ENCODE peak calls at places on chromosomes 11 and 22, in five cellular contexts. One of them, this sample, is unnamed. For H3K4me1, the result is how much of the 10 kb centered on the place peaks cover.

GRCh38 chr22:30733081-30733680 is 38.5 kb downstream of the OSBP2 start:
- DNase-seq in SJSA1: no peak
- DNase-seq in lower lobe of right lung: no peak
- DNase-seq in HAP-1: no peak
- DNase-seq in CD8-positive, alpha-beta memory T cell: no peak
- DNase-seq in this sample: no peak

GRCh38 chr11:77301510-77301909 is at the start of gene GDPD4:
- DNase-seq in HAP-1: no peak
- DNase-seq in CD8-positive, alpha-beta memory T cell: no peak
- DNase-seq in lower lobe of right lung: no peak
- DNase-seq in SJSA1: no peak
- DNase-seq in this sample: no peak

GRCh38 chr11:12042215-12042676 is 33.8 kb upstream of the DKK3 start:
- DNase-seq in lower lobe of right lung: no peak
- DNase-seq in HAP-1: no peak
- DNase-seq in CD8-positive, alpha-beta memory T cell: no peak
- DNase-seq in SJSA1: peak
- DNase-seq in this sample: no peak

GRCh38 chr22:26952654-26953379 is 295.4 kb downstream of the MIAT start:
- DNase-seq in HAP-1: no peak
- DNase-seq in lower lobe of right lung: no peak
- DNase-seq in CD8-positive, alpha-beta memory T cell: no peak
- DNase-seq in SJSA1: no peak
- DNase-seq in this sample: no peak

GRCh38 chr22:29780781-29781676 is 13.9 kb downstream of the UQCR10 start:
- DNase-seq in CD8-positive, alpha-beta memory T cell: no peak
- DNase-seq in HAP-1: peak
- DNase-seq in SJSA1: peak
- DNase-seq in lower lobe of right lung: no peak
- DNase-seq in this sample: no peak

GRCh38 chr22:18110194-18110943 is at the start of gene TUBA8:
- DNase-seq in SJSA1: peak
- DNase-seq in HAP-1: peak
- DNase-seq in lower lobe of right lung: no peak
- DNase-seq in CD8-positive, alpha-beta memory T cell: no peak
- DNase-seq in this sample: no peak

GRCh38 chr11:104668797-104669463 is 229.3 kb downstream of the CASP12 start:
- DNase-seq in HAP-1: no peak
- DNase-seq in CD8-positive, alpha-beta memory T cell: no peak
- DNase-seq in lower lobe of right lung: no peak
- DNase-seq in SJSA1: peak
- DNase-seq in this sample: no peak

GRCh38 chr11:71102251-71102995 is 150.0 kb downstream of the SHANK2 start:
- DNase-seq in HAP-1: no peak
- DNase-seq in SJSA1: no peak
- DNase-seq in CD8-positive, alpha-beta memory T cell: no peak
- DNase-seq in lower lobe of right lung: no peak
- DNase-seq in this sample: peak

GRCh38 chr11:126832387-126832786 is 168.2 kb downstream of the KIRREL3 start:
- DNase-seq in SJSA1: no peak
- DNase-seq in lower lobe of right lung: no peak
- DNase-seq in CD8-positive, alpha-beta memory T cell: no peak
- DNase-seq in HAP-1: no peak
- DNase-seq in this sample: no peak

GRCh38 chr11:110432713-110433392 is 3.1 kb downstream of the FDX1 start:
- DNase-seq in CD8-positive, alpha-beta memory T cell: no peak
- DNase-seq in lower lobe of right lung: no peak
- DNase-seq in SJSA1: peak
- DNase-seq in HAP-1: no peak
- DNase-seq in this sample: no peak

GRCh38 chr11:133953999-133954398 is 2.8 kb downstream of the IGSF9B start:
- DNase-seq in lower lobe of right lung: no peak
- DNase-seq in CD8-positive, alpha-beta memory T cell: no peak
- DNase-seq in SJSA1: no peak
- DNase-seq in HAP-1: no peak
- DNase-seq in this sample: no peak

GRCh38 chr11:133955091-133955846 is 1.5 kb downstream of the IGSF9B start:
- DNase-seq in lower lobe of right lung: no peak
- DNase-seq in SJSA1: no peak
- DNase-seq in HAP-1: no peak
- DNase-seq in CD8-positive, alpha-beta memory T cell: peak
- DNase-seq in this sample: no peak

GRCh38 chr11:133956650-133957633 is at the start of gene IGSF9B:
- DNase-seq in lower lobe of right lung: peak
- DNase-seq in CD8-positive, alpha-beta memory T cell: peak
- DNase-seq in HAP-1: peak
- DNase-seq in SJSA1: peak
- DNase-seq in this sample: peak

GRCh38 chr11:133957926-133958325 is 1.2 kb upstream of the IGSF9B start:
- DNase-seq in HAP-1: no peak
- DNase-seq in CD8-positive, alpha-beta memory T cell: no peak
- DNase-seq in lower lobe of right lung: peak
- DNase-seq in SJSA1: no peak
- DNase-seq in this sample: peak

DNA sequence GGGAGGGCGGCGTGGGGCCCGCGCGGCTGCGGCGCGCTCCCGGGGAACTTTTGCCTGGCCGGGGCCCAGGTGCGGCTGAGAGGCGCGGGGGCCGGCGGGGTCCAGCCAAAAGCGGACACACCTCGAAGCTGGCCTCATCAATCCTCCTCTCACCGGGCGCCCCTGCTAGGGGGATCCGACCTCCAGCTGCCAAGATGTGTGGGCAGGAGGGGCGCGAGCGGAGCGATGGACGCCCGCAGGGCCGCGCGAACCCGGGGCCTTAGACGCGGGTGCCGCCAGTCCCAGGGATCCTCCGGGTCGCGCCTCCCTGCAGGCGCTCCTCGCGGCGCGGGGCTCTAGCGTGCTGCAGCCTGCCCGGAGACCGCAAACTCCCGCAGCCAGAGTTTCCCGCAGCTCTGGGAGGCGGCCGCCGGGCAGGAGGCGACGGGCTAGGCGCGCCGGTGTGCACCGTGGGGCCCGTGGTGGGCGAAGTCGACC is 785 bp downstream of the IGSF9B start:
- DNase-seq in SJSA1: no peak
- DNase-seq in HAP-1: peak
- DNase-seq in lower lobe of right lung: no peak
- DNase-seq in CD8-positive, alpha-beta memory T cell: no peak
- DNase-seq in this sample: no peak
- H3K4me3 ChIP-seq in SJSA1: no peak
- H3K4me3 ChIP-seq in HAP-1: peak
- H3K4me3 ChIP-seq in lower lobe of right lung: peak
- H3K4me3 ChIP-seq in CD8-positive, alpha-beta memory T cell: no peak
- H3K4me3 ChIP-seq in this sample: peak

DNA sequence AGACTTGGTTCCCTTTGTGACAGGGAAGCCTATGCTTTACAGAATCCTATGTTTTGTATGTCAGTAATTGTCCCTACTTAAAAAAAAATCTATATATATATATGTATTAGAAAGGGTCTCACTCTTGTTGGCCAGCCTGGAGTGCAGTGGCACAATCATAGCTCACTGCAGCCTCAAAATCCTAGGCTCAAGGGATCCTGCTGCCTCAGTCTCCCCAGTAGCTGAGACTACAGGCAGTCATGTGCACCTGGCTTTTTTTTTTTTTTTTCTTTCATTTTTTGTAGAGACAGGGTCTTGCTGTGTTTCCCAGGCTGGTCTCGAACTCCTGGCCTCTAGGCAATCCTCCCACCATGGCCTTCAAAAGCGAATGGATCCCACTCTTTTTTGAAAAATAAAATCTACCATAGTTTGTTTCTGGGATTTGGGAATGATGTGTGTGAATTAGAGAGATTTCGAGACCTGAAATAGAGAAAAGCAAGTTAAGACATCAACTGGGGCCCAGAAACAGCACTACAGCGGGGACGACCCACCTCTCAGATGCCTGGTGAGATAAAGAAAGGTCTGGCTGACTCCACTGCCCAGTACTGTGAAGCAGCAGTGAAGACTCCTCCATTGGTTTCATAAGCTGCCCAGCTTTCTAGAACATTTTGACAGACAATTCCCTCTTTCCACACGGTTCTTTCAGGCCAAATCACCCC is 1.9 kb upstream of the NEAT1 start:
- DNase-seq in lower lobe of right lung: peak
- DNase-seq in HAP-1: no peak
- DNase-seq in SJSA1: no peak
- DNase-seq in CD8-positive, alpha-beta memory T cell: no peak
- DNase-seq in this sample: no peak
- H3K4me1 ChIP-seq in lower lobe of right lung: half or more
- H3K4me1 ChIP-seq in HAP-1: half or more
- H3K4me1 ChIP-seq in SJSA1: half or more
- H3K4me1 ChIP-seq in CD8-positive, alpha-beta memory T cell: half or more
- H3K4me1 ChIP-seq in this sample: under half

DNA sequence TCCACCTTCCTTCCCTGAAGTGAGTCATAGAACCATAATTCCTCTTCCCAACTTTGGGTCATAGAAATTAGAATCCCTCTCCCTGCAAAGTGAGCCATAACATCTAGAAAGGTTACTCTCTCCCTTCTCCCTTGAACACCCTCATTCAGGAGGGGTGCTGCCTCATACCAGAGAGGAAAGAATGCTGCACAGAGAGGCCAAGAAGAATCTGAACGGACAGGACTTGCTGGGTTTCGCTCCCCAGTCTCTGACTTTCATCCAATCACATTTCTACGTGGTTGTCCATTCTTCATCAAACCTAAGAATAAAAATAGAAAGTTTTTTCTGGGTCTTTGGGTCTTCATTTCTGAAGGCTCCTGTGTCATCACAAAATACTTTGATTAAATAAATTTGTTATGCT is 31.0 kb upstream of the BIRC3 start:
- DNase-seq in lower lobe of right lung: no peak
- DNase-seq in HAP-1: no peak
- DNase-seq in CD8-positive, alpha-beta memory T cell: no peak
- DNase-seq in SJSA1: no peak
- DNase-seq in this sample: no peak
- H3K4me3 ChIP-seq in lower lobe of right lung: no peak
- H3K4me3 ChIP-seq in HAP-1: no peak
- H3K4me3 ChIP-seq in CD8-positive, alpha-beta memory T cell: no peak
- H3K4me3 ChIP-seq in SJSA1: no peak
- H3K4me3 ChIP-seq in this sample: no peak

DNA sequence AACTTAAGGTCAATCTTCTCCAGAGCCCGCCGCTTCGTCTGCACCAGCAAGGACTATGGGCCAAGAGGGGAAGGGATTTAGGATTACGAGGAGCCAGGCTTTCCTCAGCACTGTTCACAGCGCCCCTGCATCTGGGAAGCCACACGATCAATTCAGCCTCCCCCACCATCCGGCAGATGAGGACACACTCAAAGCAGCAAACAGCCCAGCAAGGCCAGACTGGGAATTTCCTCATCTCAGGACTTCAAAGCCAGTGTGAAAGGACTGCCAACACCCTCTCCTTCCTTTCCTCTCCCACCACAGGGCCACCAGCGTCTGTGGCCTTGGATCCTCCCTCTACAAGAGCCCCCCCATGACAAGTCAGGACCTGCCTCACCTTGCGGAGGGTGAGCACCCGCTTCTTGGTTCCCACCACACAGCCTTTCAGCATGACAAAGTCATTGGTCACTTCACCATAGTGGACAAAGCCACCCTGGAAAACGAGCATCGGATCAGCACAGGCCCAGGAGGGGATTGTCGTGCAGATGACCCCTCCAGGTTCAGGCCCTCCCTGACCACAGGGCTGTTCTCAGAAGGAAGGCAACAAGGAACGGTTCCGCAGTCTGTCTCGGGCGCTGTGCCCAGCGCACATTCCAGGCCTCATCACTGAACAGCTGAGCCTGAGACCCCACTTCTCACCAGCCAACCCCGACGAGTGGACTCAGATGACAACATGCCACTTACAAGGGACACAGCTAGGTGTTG is 6.0 kb downstream of the RPL3 start:
- DNase-seq in CD8-positive, alpha-beta memory T cell: no peak
- DNase-seq in SJSA1: no peak
- DNase-seq in lower lobe of right lung: no peak
- DNase-seq in HAP-1: peak
- DNase-seq in this sample: no peak
- H3K4me1 ChIP-seq in CD8-positive, alpha-beta memory T cell: under half
- H3K4me1 ChIP-seq in SJSA1: half or more
- H3K4me1 ChIP-seq in lower lobe of right lung: half or more
- H3K4me1 ChIP-seq in HAP-1: under half
- H3K4me1 ChIP-seq in this sample: half or more

This sample was measured in left lung.